ENCODE peak calls at places on chromosome 9, in six cellular contexts. One of them, this sample, is unnamed.

GRCh38 chr9:115208503-115208902 is 90.5 kb upstream of the TNC start:
- DNase-seq in stimulated activated CD8-positive, alpha-beta memory T cell treated with anti-CD3 and anti-CD28 coated beads, Interleukin-15, amount 100 ng/mL, for 4 hours: no peak
- DNase-seq in AML-193: no peak
- DNase-seq in LoVo: no peak
- DNase-seq in midbrain: no peak
- DNase-seq in memory B cell: no peak
- DNase-seq in this sample: no peak

GRCh38 chr9:38000735-38001134 is 68.3 kb downstream of the SHB start:
- DNase-seq in stimulated activated CD8-positive, alpha-beta memory T cell treated with anti-CD3 and anti-CD28 coated beads, Interleukin-15, amount 100 ng/mL, for 4 hours: no peak
- DNase-seq in AML-193: no peak
- DNase-seq in LoVo: no peak
- DNase-seq in midbrain: no peak
- DNase-seq in memory B cell: no peak
- DNase-seq in this sample: no peak

GRCh38 chr9:23571414-23572104 is 254.5 kb downstream of the ELAVL2 start:
- DNase-seq in stimulated activated CD8-positive, alpha-beta memory T cell treated with anti-CD3 and anti-CD28 coated beads, Interleukin-15, amount 100 ng/mL, for 4 hours: no peak
- DNase-seq in AML-193: no peak
- DNase-seq in LoVo: no peak
- DNase-seq in midbrain: no peak
- DNase-seq in memory B cell: no peak
- DNase-seq in this sample: no peak

GRCh38 chr9:114591206-114591853 is 3.8 kb downstream of the ATP6V1G1 start:
- DNase-seq in stimulated activated CD8-positive, alpha-beta memory T cell treated with anti-CD3 and anti-CD28 coated beads, Interleukin-15, amount 100 ng/mL, for 4 hours: no peak
- DNase-seq in AML-193: peak
- DNase-seq in LoVo: no peak
- DNase-seq in midbrain: no peak
- DNase-seq in memory B cell: no peak
- DNase-seq in this sample: no peak

GRCh38 chr9:129798973-129799372 is 4.0 kb upstream of the TOR1B start:
- DNase-seq in stimulated activated CD8-positive, alpha-beta memory T cell treated with anti-CD3 and anti-CD28 coated beads, Interleukin-15, amount 100 ng/mL, for 4 hours: no peak
- DNase-seq in AML-193: no peak
- DNase-seq in LoVo: no peak
- DNase-seq in midbrain: no peak
- DNase-seq in memory B cell: no peak
- DNase-seq in this sample: no peak

GRCh38 chr9:117359910-117360309 is 54.9 kb downstream of the ASTN2 start:
- DNase-seq in stimulated activated CD8-positive, alpha-beta memory T cell treated with anti-CD3 and anti-CD28 coated beads, Interleukin-15, amount 100 ng/mL, for 4 hours: no peak
- DNase-seq in AML-193: no peak
- DNase-seq in LoVo: no peak
- DNase-seq in midbrain: no peak
- DNase-seq in memory B cell: no peak
- DNase-seq in this sample: no peak

GRCh38 chr9:100619194-100619593 is 41.3 kb downstream of the CAVIN4 start:
- DNase-seq in stimulated activated CD8-positive, alpha-beta memory T cell treated with anti-CD3 and anti-CD28 coated beads, Interleukin-15, amount 100 ng/mL, for 4 hours: no peak
- DNase-seq in AML-193: no peak
- DNase-seq in LoVo: no peak
- DNase-seq in midbrain: no peak
- DNase-seq in memory B cell: no peak
- DNase-seq in this sample: no peak

GRCh38 chr9:78288214-78288892 is 8.6 kb upstream of the PSAT1 start:
- DNase-seq in stimulated activated CD8-positive, alpha-beta memory T cell treated with anti-CD3 and anti-CD28 coated beads, Interleukin-15, amount 100 ng/mL, for 4 hours: no peak
- DNase-seq in AML-193: no peak
- DNase-seq in LoVo: no peak
- DNase-seq in midbrain: no peak
- DNase-seq in memory B cell: no peak
- DNase-seq in this sample: peak

GRCh38 chr9:5671711-5672353 is 42.9 kb downstream of the RIC1 start:
- DNase-seq in stimulated activated CD8-positive, alpha-beta memory T cell treated with anti-CD3 and anti-CD28 coated beads, Interleukin-15, amount 100 ng/mL, for 4 hours: no peak
- DNase-seq in AML-193: no peak
- DNase-seq in LoVo: peak
- DNase-seq in midbrain: no peak
- DNase-seq in memory B cell: no peak
- DNase-seq in this sample: no peak

GRCh38 chr9:93645149-93645889 is 68.9 kb downstream of the PHF2 start:
- DNase-seq in stimulated activated CD8-positive, alpha-beta memory T cell treated with anti-CD3 and anti-CD28 coated beads, Interleukin-15, amount 100 ng/mL, for 4 hours: no peak
- DNase-seq in AML-193: no peak
- DNase-seq in LoVo: no peak
- DNase-seq in midbrain: no peak
- DNase-seq in memory B cell: no peak
- DNase-seq in this sample: no peak

GRCh38 chr9:16143947-16144890 is 591.4 kb downstream of the CCDC171 start:
- DNase-seq in stimulated activated CD8-positive, alpha-beta memory T cell treated with anti-CD3 and anti-CD28 coated beads, Interleukin-15, amount 100 ng/mL, for 4 hours: no peak
- DNase-seq in AML-193: no peak
- DNase-seq in LoVo: no peak
- DNase-seq in midbrain: no peak
- DNase-seq in memory B cell: no peak
- DNase-seq in this sample: no peak

GRCh38 chr9:137975936-137976565 is 98.5 kb downstream of the CACNA1B start:
- DNase-seq in stimulated activated CD8-positive, alpha-beta memory T cell treated with anti-CD3 and anti-CD28 coated beads, Interleukin-15, amount 100 ng/mL, for 4 hours: no peak
- DNase-seq in AML-193: no peak
- DNase-seq in LoVo: no peak
- DNase-seq in midbrain: no peak
- DNase-seq in memory B cell: no peak
- DNase-seq in this sample: no peak

GRCh38 chr9:19379697-19380046 is 364 bp downstream of the RPS6 start:
- DNase-seq in stimulated activated CD8-positive, alpha-beta memory T cell treated with anti-CD3 and anti-CD28 coated beads, Interleukin-15, amount 100 ng/mL, for 4 hours: peak
- DNase-seq in AML-193: peak
- DNase-seq in LoVo: no peak
- DNase-seq in midbrain: no peak
- DNase-seq in memory B cell: no peak
- DNase-seq in this sample: no peak

GRCh38 chr9:111839387-111839786 is 44.6 kb upstream of the SHOC1 start:
- DNase-seq in stimulated activated CD8-positive, alpha-beta memory T cell treated with anti-CD3 and anti-CD28 coated beads, Interleukin-15, amount 100 ng/mL, for 4 hours: no peak
- DNase-seq in AML-193: no peak
- DNase-seq in LoVo: no peak
- DNase-seq in midbrain: no peak
- DNase-seq in memory B cell: no peak
- DNase-seq in this sample: no peak

GRCh38 chr9:98415782-98416181 is 160.3 kb upstream of the TBC1D2 start:
- DNase-seq in stimulated activated CD8-positive, alpha-beta memory T cell treated with anti-CD3 and anti-CD28 coated beads, Interleukin-15, amount 100 ng/mL, for 4 hours: no peak
- DNase-seq in AML-193: no peak
- DNase-seq in LoVo: no peak
- DNase-seq in midbrain: no peak
- DNase-seq in memory B cell: no peak
- DNase-seq in this sample: no peak

GRCh38 chr9:88388203-88388885 is at the start of gene SPIN1:
- DNase-seq in stimulated activated CD8-positive, alpha-beta memory T cell treated with anti-CD3 and anti-CD28 coated beads, Interleukin-15, amount 100 ng/mL, for 4 hours: peak
- DNase-seq in AML-193: peak
- DNase-seq in LoVo: peak
- DNase-seq in midbrain: peak
- DNase-seq in memory B cell: peak
- DNase-seq in this sample: peak

GRCh38 chr9:35756743-35757526 is 2.9 kb upstream of the MSMP start:
- DNase-seq in stimulated activated CD8-positive, alpha-beta memory T cell treated with anti-CD3 and anti-CD28 coated beads, Interleukin-15, amount 100 ng/mL, for 4 hours: peak
- DNase-seq in AML-193: peak
- DNase-seq in LoVo: peak
- DNase-seq in midbrain: peak
- DNase-seq in memory B cell: peak
- DNase-seq in this sample: peak

GRCh38 chr9:12698293-12698692 is 5.1 kb downstream of the TYRP1 start:
- DNase-seq in stimulated activated CD8-positive, alpha-beta memory T cell treated with anti-CD3 and anti-CD28 coated beads, Interleukin-15, amount 100 ng/mL, for 4 hours: no peak
- DNase-seq in AML-193: no peak
- DNase-seq in LoVo: no peak
- DNase-seq in midbrain: no peak
- DNase-seq in memory B cell: no peak
- DNase-seq in this sample: no peak

GRCh38 chr9:105173306-105173705 is 71.1 kb upstream of the SLC44A1 start:
- DNase-seq in stimulated activated CD8-positive, alpha-beta memory T cell treated with anti-CD3 and anti-CD28 coated beads, Interleukin-15, amount 100 ng/mL, for 4 hours: no peak
- DNase-seq in AML-193: no peak
- DNase-seq in LoVo: no peak
- DNase-seq in midbrain: no peak
- DNase-seq in memory B cell: no peak
- DNase-seq in this sample: no peak

GRCh38 chr9:69412741-69413150 is 87.7 kb downstream of the ENTREP1 start:
- DNase-seq in stimulated activated CD8-positive, alpha-beta memory T cell treated with anti-CD3 and anti-CD28 coated beads, Interleukin-15, amount 100 ng/mL, for 4 hours: no peak
- DNase-seq in AML-193: no peak
- DNase-seq in LoVo: no peak
- DNase-seq in midbrain: peak
- DNase-seq in memory B cell: no peak
- DNase-seq in this sample: no peak

GRCh38 chr9:121672213-121672612 is 20.8 kb downstream of the DAB2IP start:
- DNase-seq in stimulated activated CD8-positive, alpha-beta memory T cell treated with anti-CD3 and anti-CD28 coated beads, Interleukin-15, amount 100 ng/mL, for 4 hours: no peak
- DNase-seq in AML-193: no peak
- DNase-seq in LoVo: no peak
- DNase-seq in midbrain: peak
- DNase-seq in memory B cell: no peak
- DNase-seq in this sample: no peak

GRCh38 chr9:29439961-29440360 is 1866.7 kb upstream of the C9orf72 start:
- DNase-seq in stimulated activated CD8-positive, alpha-beta memory T cell treated with anti-CD3 and anti-CD28 coated beads, Interleukin-15, amount 100 ng/mL, for 4 hours: no peak
- DNase-seq in AML-193: no peak
- DNase-seq in LoVo: no peak
- DNase-seq in midbrain: no peak
- DNase-seq in memory B cell: no peak
- DNase-seq in this sample: no peak

GRCh38 chr9:113875917-113876805 is at the start of gene ZNF618:
- DNase-seq in stimulated activated CD8-positive, alpha-beta memory T cell treated with anti-CD3 and anti-CD28 coated beads, Interleukin-15, amount 100 ng/mL, for 4 hours: no peak
- DNase-seq in AML-193: no peak
- DNase-seq in LoVo: peak
- DNase-seq in midbrain: no peak
- DNase-seq in memory B cell: peak
- DNase-seq in this sample: no peak